ENCODE peak calls at places on chromosome 2, in six cellular contexts. One of them, this sample, is unnamed.

GRCh38 chr2:72669121-72669520 is 156.7 kb downstream of the EXOC6B start:
- DNase-seq in prostate gland: no peak
- DNase-seq in ovary: no peak
- DNase-seq in right atrium auricular region: no peak
- DNase-seq in sigmoid colon: no peak
- DNase-seq in cardiac muscle cell: peak; percentile 89
- DNase-seq in this sample: no peak

GRCh38 chr2:74567862-74568261 is 13.3 kb downstream of the DOK1 start:
- DNase-seq in prostate gland: no peak
- DNase-seq in ovary: no peak
- DNase-seq in right atrium auricular region: no peak
- DNase-seq in sigmoid colon: peak; percentile 63
- DNase-seq in cardiac muscle cell: peak; percentile 87
- DNase-seq in this sample: no peak

GRCh38 chr2:98759338-98759737 is 28.4 kb upstream of the MGAT4A start:
- DNase-seq in prostate gland: no peak
- DNase-seq in ovary: no peak
- DNase-seq in right atrium auricular region: no peak
- DNase-seq in sigmoid colon: no peak
- DNase-seq in cardiac muscle cell: no peak
- DNase-seq in this sample: no peak

GRCh38 chr2:176768185-176768584 is 444.4 kb upstream of the HNRNPA3 start:
- DNase-seq in prostate gland: no peak
- DNase-seq in ovary: no peak
- DNase-seq in right atrium auricular region: no peak
- DNase-seq in sigmoid colon: no peak
- DNase-seq in cardiac muscle cell: no peak
- DNase-seq in this sample: peak; percentile 48

GRCh38 chr2:122000556-122001340 is 245.3 kb downstream of the TSN start:
- DNase-seq in prostate gland: no peak
- DNase-seq in ovary: no peak
- DNase-seq in right atrium auricular region: no peak
- DNase-seq in sigmoid colon: no peak
- DNase-seq in cardiac muscle cell: no peak
- DNase-seq in this sample: no peak

GRCh38 chr2:15357922-15358321 is 203.2 kb downstream of the NBAS start:
- DNase-seq in prostate gland: no peak
- DNase-seq in ovary: no peak
- DNase-seq in right atrium auricular region: no peak
- DNase-seq in sigmoid colon: no peak
- DNase-seq in cardiac muscle cell: no peak
- DNase-seq in this sample: no peak

GRCh38 chr2:240293865-240294461 is 141.5 kb upstream of the GPC1 start:
- DNase-seq in prostate gland: no peak
- DNase-seq in ovary: no peak
- DNase-seq in right atrium auricular region: no peak
- DNase-seq in sigmoid colon: no peak
- DNase-seq in cardiac muscle cell: no peak
- DNase-seq in this sample: no peak

GRCh38 chr2:71816815-71817214 is 330.8 kb downstream of the CYP26B1 start:
- DNase-seq in prostate gland: no peak
- DNase-seq in ovary: no peak
- DNase-seq in right atrium auricular region: no peak
- DNase-seq in sigmoid colon: no peak
- DNase-seq in cardiac muscle cell: peak; percentile 63
- DNase-seq in this sample: no peak

GRCh38 chr2:230520875-230521155 is 104.8 kb downstream of the SP100 start:
- DNase-seq in prostate gland: no peak
- DNase-seq in ovary: no peak
- DNase-seq in right atrium auricular region: no peak
- DNase-seq in sigmoid colon: no peak
- DNase-seq in cardiac muscle cell: peak; percentile 26
- DNase-seq in this sample: no peak

GRCh38 chr2:224520064-224520463 is 65.1 kb downstream of the CUL3 start:
- DNase-seq in prostate gland: no peak
- DNase-seq in ovary: no peak
- DNase-seq in right atrium auricular region: no peak
- DNase-seq in sigmoid colon: no peak
- DNase-seq in cardiac muscle cell: peak; percentile 73
- DNase-seq in this sample: no peak

GRCh38 chr2:74572178-74572925 is 17.8 kb downstream of the DOK1 start:
- DNase-seq in prostate gland: no peak
- DNase-seq in ovary: no peak
- DNase-seq in right atrium auricular region: no peak
- DNase-seq in sigmoid colon: no peak
- DNase-seq in cardiac muscle cell: no peak
- DNase-seq in this sample: no peak

GRCh38 chr2:143842836-143843235 is 677.1 kb downstream of the ZEB2 start:
- DNase-seq in prostate gland: no peak
- DNase-seq in ovary: no peak
- DNase-seq in right atrium auricular region: no peak
- DNase-seq in sigmoid colon: no peak
- DNase-seq in cardiac muscle cell: no peak
- DNase-seq in this sample: no peak

GRCh38 chr2:149860276-149860921 is 272.8 kb upstream of the MMADHC start:
- DNase-seq in prostate gland: no peak
- DNase-seq in ovary: no peak
- DNase-seq in right atrium auricular region: no peak
- DNase-seq in sigmoid colon: peak; percentile 65
- DNase-seq in cardiac muscle cell: peak; percentile 97
- DNase-seq in this sample: no peak

GRCh38 chr2:28628506-28628905 is 123.1 kb upstream of the PPP1CB start:
- DNase-seq in prostate gland: no peak
- DNase-seq in ovary: no peak
- DNase-seq in right atrium auricular region: no peak
- DNase-seq in sigmoid colon: peak; percentile 61
- DNase-seq in cardiac muscle cell: no peak
- DNase-seq in this sample: no peak

GRCh38 chr2:238305092-238305862 is 15.0 kb upstream of the TRAF3IP1 start:
- DNase-seq in prostate gland: no peak
- DNase-seq in ovary: no peak
- DNase-seq in right atrium auricular region: no peak
- DNase-seq in sigmoid colon: peak; percentile 37
- DNase-seq in cardiac muscle cell: no peak
- DNase-seq in this sample: peak; percentile 3

GRCh38 chr2:23622966-23623665 is 238.1 kb downstream of the KLHL29 start:
- DNase-seq in prostate gland: no peak
- DNase-seq in ovary: no peak
- DNase-seq in right atrium auricular region: no peak
- DNase-seq in sigmoid colon: peak; percentile 57
- DNase-seq in cardiac muscle cell: no peak
- DNase-seq in this sample: no peak

GRCh38 chr2:159072795-159073194 is 104.4 kb downstream of the TANC1 start:
- DNase-seq in prostate gland: no peak
- DNase-seq in ovary: no peak
- DNase-seq in right atrium auricular region: no peak
- DNase-seq in sigmoid colon: no peak
- DNase-seq in cardiac muscle cell: peak; percentile 64
- DNase-seq in this sample: no peak

GRCh38 chr2:134289225-134289624 is 35.4 kb downstream of the MGAT5 start:
- DNase-seq in prostate gland: no peak
- DNase-seq in ovary: no peak
- DNase-seq in right atrium auricular region: no peak
- DNase-seq in sigmoid colon: no peak
- DNase-seq in cardiac muscle cell: no peak
- DNase-seq in this sample: no peak

GRCh38 chr2:1736997-1737480 is 7.3 kb downstream of the PXDN start:
- DNase-seq in prostate gland: no peak
- DNase-seq in ovary: no peak
- DNase-seq in right atrium auricular region: peak; percentile 55
- DNase-seq in sigmoid colon: peak; percentile 86
- DNase-seq in cardiac muscle cell: peak; percentile 70
- DNase-seq in this sample: no peak

GRCh38 chr2:21103274-21103891 is 20.4 kb upstream of the TDRD15 start:
- DNase-seq in prostate gland: no peak
- DNase-seq in ovary: no peak
- DNase-seq in right atrium auricular region: no peak
- DNase-seq in sigmoid colon: no peak
- DNase-seq in cardiac muscle cell: no peak
- DNase-seq in this sample: no peak

GRCh38 chr2:102540882-102541281 is 67.9 kb downstream of the SLC9A4 start:
- DNase-seq in prostate gland: peak; percentile 63
- DNase-seq in ovary: no peak
- DNase-seq in right atrium auricular region: no peak
- DNase-seq in sigmoid colon: no peak
- DNase-seq in cardiac muscle cell: no peak
- DNase-seq in this sample: no peak

GRCh38 chr2:127599211-127599610 is 46.7 kb upstream of the GPR17 start:
- DNase-seq in prostate gland: no peak
- DNase-seq in ovary: no peak
- DNase-seq in right atrium auricular region: no peak
- DNase-seq in sigmoid colon: no peak
- DNase-seq in cardiac muscle cell: peak; percentile 5
- DNase-seq in this sample: no peak

GRCh38 chr2:58734365-58734764 is 493.2 kb upstream of the FANCL start:
- DNase-seq in prostate gland: no peak
- DNase-seq in ovary: no peak
- DNase-seq in right atrium auricular region: no peak
- DNase-seq in sigmoid colon: no peak
- DNase-seq in cardiac muscle cell: no peak
- DNase-seq in this sample: no peak

DNA sequence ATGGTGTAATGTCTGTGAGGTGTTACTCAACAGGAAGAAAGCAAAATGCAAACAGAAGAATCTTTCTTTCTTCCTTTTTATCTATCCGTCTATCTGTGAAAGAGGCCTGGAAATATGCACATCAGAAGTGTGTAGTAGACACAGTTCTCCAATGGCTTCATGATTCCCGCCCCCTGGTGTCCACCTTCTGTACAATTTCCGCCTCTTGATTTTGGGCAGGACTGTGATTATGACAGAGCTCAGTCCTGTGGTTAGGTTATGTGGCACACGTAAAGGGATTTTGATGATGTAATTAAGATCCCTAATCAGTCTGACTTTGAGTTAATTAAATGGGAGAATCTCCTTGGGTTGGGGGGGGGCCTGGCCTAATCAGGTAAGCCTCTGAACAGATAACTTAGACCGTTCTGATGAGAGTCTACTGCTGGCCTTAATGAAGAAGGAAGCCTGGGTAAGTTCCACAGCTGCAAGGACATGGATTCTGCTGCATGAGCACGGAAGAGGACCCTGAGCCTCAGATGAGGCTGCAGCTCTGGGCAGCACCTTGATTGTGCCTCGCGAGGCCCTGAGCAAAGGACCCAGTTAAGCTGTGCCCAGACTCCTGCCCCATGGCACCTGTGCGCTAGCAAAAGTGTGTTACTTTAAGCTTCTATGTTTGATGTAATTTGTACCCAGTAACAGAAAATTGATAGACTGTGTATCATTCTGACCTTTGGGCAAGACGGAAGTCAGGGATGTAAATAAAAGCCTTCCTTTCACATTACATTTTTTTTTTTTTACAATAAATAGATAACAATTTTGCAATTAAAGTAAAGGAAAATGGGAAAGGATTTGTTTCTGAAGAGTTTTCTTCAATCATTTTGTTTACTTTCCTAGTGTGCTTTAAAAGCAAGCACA is 11.3 kb upstream of the KCNF1 start:
- DNase-seq in prostate gland: no peak
- DNase-seq in ovary: no peak
- DNase-seq in right atrium auricular region: no peak
- DNase-seq in sigmoid colon: no peak
- DNase-seq in cardiac muscle cell: peak; percentile 38
- DNase-seq in this sample: no peak
- TF ChIP-seq CTCF in prostate gland: no peak
- TF ChIP-seq CTCF in ovary: no peak
- TF ChIP-seq CTCF in right atrium auricular region: no peak
- TF ChIP-seq CTCF in sigmoid colon: peak; percentile 23
- TF ChIP-seq CTCF in cardiac muscle cell: peak; percentile 39
- TF ChIP-seq CTCF in this sample: no peak

DNA sequence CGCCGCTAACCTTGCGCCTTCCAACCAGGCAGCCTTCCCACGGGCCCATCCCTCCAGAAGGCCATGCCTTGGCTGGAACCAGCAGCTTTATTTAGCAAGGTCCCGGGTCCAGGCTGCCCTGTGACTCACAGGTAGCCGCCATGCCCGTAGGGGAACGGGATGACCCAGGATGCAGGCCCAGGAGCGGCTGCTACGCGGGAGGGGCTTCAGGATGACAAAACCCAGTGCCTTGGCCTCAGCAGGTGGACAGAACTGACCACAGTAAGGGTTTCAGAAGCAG is 63.3 kb downstream of the RTP5 start:
- DNase-seq in prostate gland: no peak
- DNase-seq in ovary: no peak
- DNase-seq in right atrium auricular region: no peak
- DNase-seq in sigmoid colon: no peak
- DNase-seq in cardiac muscle cell: no peak
- DNase-seq in this sample: no peak
- H3K27ac ChIP-seq in prostate gland: peak overlapping the region; percentile 79
- H3K27ac ChIP-seq in ovary: no peak overlapping the region
- H3K27ac ChIP-seq in right atrium auricular region: no peak overlapping the region
- H3K27ac ChIP-seq in sigmoid colon: peak overlapping the region; percentile 91
- H3K27ac ChIP-seq in cardiac muscle cell: no peak overlapping the region
- H3K27ac ChIP-seq in this sample: no peak overlapping the region

DNA sequence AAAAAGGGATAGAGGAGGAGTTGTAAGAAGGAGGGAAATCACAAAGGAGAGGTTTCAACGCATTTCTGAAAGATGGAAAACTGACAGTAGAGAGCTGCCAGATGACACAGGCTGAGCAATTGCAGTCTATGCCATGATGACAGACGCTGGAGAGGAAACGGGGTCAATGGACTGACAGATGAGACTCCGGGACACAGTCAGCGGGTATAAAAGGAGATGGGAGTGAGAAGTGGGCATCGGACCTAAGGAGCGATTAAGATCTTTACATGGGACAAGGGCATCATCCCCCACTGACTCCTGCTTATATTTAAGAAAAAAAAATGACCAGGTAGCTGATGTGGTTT is 4.3 kb upstream of the CYS1 start:
- DNase-seq in prostate gland: no peak
- DNase-seq in ovary: no peak
- DNase-seq in right atrium auricular region: no peak
- DNase-seq in sigmoid colon: no peak
- DNase-seq in cardiac muscle cell: no peak
- DNase-seq in this sample: no peak
- H3K27me3 ChIP-seq in prostate gland: peaks cover 7% of the 10 kb centered on the region
- H3K27me3 ChIP-seq in ovary: no peaks in the 10 kb centered on the region
- H3K27me3 ChIP-seq in right atrium auricular region: no peaks in the 10 kb centered on the region
- H3K27me3 ChIP-seq in sigmoid colon: no peaks in the 10 kb centered on the region
- H3K27me3 ChIP-seq in cardiac muscle cell: peaks cover 62% of the 10 kb centered on the region
- H3K27me3 ChIP-seq in this sample: no peaks in the 10 kb centered on the region

DNA sequence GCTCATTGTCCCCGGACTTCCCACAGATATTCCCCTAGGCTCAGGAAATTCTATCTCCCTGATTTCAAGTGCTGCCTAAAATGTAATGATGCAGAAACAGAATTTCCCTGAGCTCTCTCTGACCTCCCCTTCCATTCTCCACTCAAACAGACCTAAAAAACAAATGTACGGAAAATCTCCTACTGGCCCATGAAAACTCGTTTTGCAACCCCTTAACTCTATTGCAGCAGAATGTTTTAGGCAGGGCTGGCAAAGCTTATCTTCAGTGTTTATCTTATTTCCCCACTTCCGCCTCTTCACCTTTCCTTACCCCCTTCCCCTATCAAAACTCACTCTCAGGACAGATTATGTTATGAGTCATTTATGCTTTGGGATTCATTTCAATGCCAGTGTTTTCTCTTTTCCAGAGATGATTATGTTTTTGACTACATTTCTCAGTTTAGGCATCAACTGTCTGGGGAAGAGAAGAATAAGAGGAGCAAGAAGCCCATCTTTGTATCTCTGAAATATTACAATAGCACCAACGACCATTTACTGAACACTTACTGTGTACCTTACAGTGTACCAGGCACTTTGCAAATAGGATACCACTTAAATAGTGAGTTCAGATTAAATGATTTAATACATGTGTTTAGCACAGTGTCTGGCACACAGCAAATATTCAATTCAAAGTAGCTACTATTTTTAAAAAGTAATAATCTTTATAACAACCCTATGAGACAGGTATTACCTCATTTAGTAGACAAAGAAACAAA is 53.9 kb upstream of the STPG4 start:
- DNase-seq in prostate gland: no peak
- DNase-seq in ovary: no peak
- DNase-seq in right atrium auricular region: no peak
- DNase-seq in sigmoid colon: no peak
- DNase-seq in cardiac muscle cell: peak; percentile 79
- DNase-seq in this sample: no peak
- TF ChIP-seq CTCF in prostate gland: no peak
- TF ChIP-seq CTCF in ovary: no peak
- TF ChIP-seq CTCF in right atrium auricular region: no peak
- TF ChIP-seq CTCF in sigmoid colon: no peak
- TF ChIP-seq CTCF in cardiac muscle cell: no peak
- TF ChIP-seq CTCF in this sample: no peak

This sample was measured in Peyer's patch.